ENCODE peak calls at places on chromosome 18, in six cellular contexts. One of them, this sample, is unnamed.

GRCh38 chr18:10166164-10166807 is 252.5 kb downstream of the VAPA start:
- DNase-seq in EL: no peak
- DNase-seq in cardiac septum: no peak
- DNase-seq in cardiac fibroblast: no peak
- DNase-seq in mesothelial cell of epicardium: no peak
- DNase-seq in HL-60: no peak
- DNase-seq in this sample: no peak

GRCh38 chr18:26487437-26487836 is 60.9 kb downstream of the KCTD1 start:
- DNase-seq in mesothelial cell of epicardium: no peak
- DNase-seq in cardiac fibroblast: peak
- DNase-seq in EL: peak
- DNase-seq in HL-60: no peak
- DNase-seq in cardiac septum: no peak
- DNase-seq in this sample: peak

GRCh38 chr18:11324956-11325873 is 175.8 kb upstream of the PIEZO2 start:
- DNase-seq in HL-60: no peak
- DNase-seq in EL: peak
- DNase-seq in cardiac fibroblast: peak
- DNase-seq in cardiac septum: no peak
- DNase-seq in mesothelial cell of epicardium: no peak
- DNase-seq in this sample: no peak

GRCh38 chr18:13381907-13382682 is 163.5 kb downstream of the LDLRAD4 start:
- DNase-seq in cardiac fibroblast: peak
- DNase-seq in HL-60: no peak
- DNase-seq in mesothelial cell of epicardium: no peak
- DNase-seq in EL: peak
- DNase-seq in cardiac septum: peak
- DNase-seq in this sample: no peak

GRCh38 chr18:58221060-58221725 is 177.2 kb downstream of the NEDD4L start:
- DNase-seq in HL-60: no peak
- DNase-seq in cardiac septum: no peak
- DNase-seq in EL: peak
- DNase-seq in mesothelial cell of epicardium: no peak
- DNase-seq in cardiac fibroblast: peak
- DNase-seq in this sample: no peak

GRCh38 chr18:49754866-49755265 is 58.5 kb downstream of the ACAA2 start:
- DNase-seq in mesothelial cell of epicardium: no peak
- DNase-seq in HL-60: no peak
- DNase-seq in cardiac fibroblast: peak
- DNase-seq in EL: no peak
- DNase-seq in cardiac septum: no peak
- DNase-seq in this sample: no peak

GRCh38 chr18:36819621-36820020 is 9.2 kb downstream of the TPGS2 start:
- DNase-seq in mesothelial cell of epicardium: no peak
- DNase-seq in EL: no peak
- DNase-seq in cardiac septum: no peak
- DNase-seq in cardiac fibroblast: no peak
- DNase-seq in HL-60: no peak
- DNase-seq in this sample: no peak

GRCh38 chr18:45521151-45521550 is 94.1 kb upstream of the SLC14A2 start:
- DNase-seq in EL: peak
- DNase-seq in cardiac septum: no peak
- DNase-seq in mesothelial cell of epicardium: no peak
- DNase-seq in HL-60: no peak
- DNase-seq in cardiac fibroblast: peak
- DNase-seq in this sample: no peak

GRCh38 chr18:58611471-58612131 is 17.3 kb downstream of the ALPK2 start:
- DNase-seq in cardiac septum: no peak
- DNase-seq in HL-60: no peak
- DNase-seq in cardiac fibroblast: no peak
- DNase-seq in EL: peak
- DNase-seq in mesothelial cell of epicardium: no peak
- DNase-seq in this sample: no peak

GRCh38 chr18:14999085-14999975 is 251.4 kb downstream of the ANKRD30B start:
- DNase-seq in HL-60: no peak
- DNase-seq in cardiac fibroblast: no peak
- DNase-seq in cardiac septum: no peak
- DNase-seq in mesothelial cell of epicardium: no peak
- DNase-seq in EL: no peak
- DNase-seq in this sample: no peak

GRCh38 chr18:3119401-3120323 is 100.1 kb downstream of the MYOM1 start:
- DNase-seq in EL: no peak
- DNase-seq in mesothelial cell of epicardium: no peak
- DNase-seq in cardiac septum: no peak
- DNase-seq in cardiac fibroblast: peak
- DNase-seq in HL-60: peak
- DNase-seq in this sample: no peak

GRCh38 chr18:78914586-78914935 is 65.1 kb upstream of the SALL3 start:
- DNase-seq in cardiac fibroblast: no peak
- DNase-seq in mesothelial cell of epicardium: no peak
- DNase-seq in EL: no peak
- DNase-seq in HL-60: no peak
- DNase-seq in cardiac septum: no peak
- DNase-seq in this sample: no peak

GRCh38 chr18:28439870-28440269 is 262.9 kb upstream of the CDH2 start:
- DNase-seq in mesothelial cell of epicardium: no peak
- DNase-seq in cardiac fibroblast: no peak
- DNase-seq in cardiac septum: no peak
- DNase-seq in EL: no peak
- DNase-seq in HL-60: no peak
- DNase-seq in this sample: no peak

GRCh38 chr18:62450175-62450545 is 72.7 kb upstream of the ZCCHC2 start:
- DNase-seq in mesothelial cell of epicardium: no peak
- DNase-seq in cardiac fibroblast: no peak
- DNase-seq in HL-60: no peak
- DNase-seq in cardiac septum: no peak
- DNase-seq in EL: no peak
- DNase-seq in this sample: no peak

GRCh38 chr18:36408606-36409005 is 111.1 kb downstream of the FHOD3 start:
- DNase-seq in mesothelial cell of epicardium: no peak
- DNase-seq in cardiac septum: no peak
- DNase-seq in cardiac fibroblast: no peak
- DNase-seq in EL: no peak
- DNase-seq in HL-60: no peak
- DNase-seq in this sample: no peak

GRCh38 chr18:76838182-76838581 is 15.8 kb downstream of the ZNF236 start:
- DNase-seq in cardiac fibroblast: no peak
- DNase-seq in mesothelial cell of epicardium: no peak
- DNase-seq in HL-60: no peak
- DNase-seq in EL: no peak
- DNase-seq in cardiac septum: no peak
- DNase-seq in this sample: no peak

GRCh38 chr18:76553715-76554603 is 58.9 kb upstream of the ZNF516 start:
- DNase-seq in EL: no peak
- DNase-seq in cardiac septum: no peak
- DNase-seq in cardiac fibroblast: peak
- DNase-seq in HL-60: peak
- DNase-seq in mesothelial cell of epicardium: no peak
- DNase-seq in this sample: no peak

GRCh38 chr18:2971741-2972552 is 41.0 kb downstream of the LPIN2 start:
- DNase-seq in cardiac septum: peak
- DNase-seq in mesothelial cell of epicardium: no peak
- DNase-seq in EL: no peak
- DNase-seq in cardiac fibroblast: peak
- DNase-seq in HL-60: peak
- DNase-seq in this sample: peak

GRCh38 chr18:50786851-50787250 is 33.0 kb downstream of the MRO start:
- DNase-seq in EL: peak
- DNase-seq in cardiac fibroblast: no peak
- DNase-seq in mesothelial cell of epicardium: no peak
- DNase-seq in HL-60: no peak
- DNase-seq in cardiac septum: no peak
- DNase-seq in this sample: no peak

GRCh38 chr18:71136487-71136886 is 847.6 kb downstream of the SOCS6 start:
- DNase-seq in mesothelial cell of epicardium: no peak
- DNase-seq in cardiac septum: no peak
- DNase-seq in HL-60: no peak
- DNase-seq in EL: no peak
- DNase-seq in cardiac fibroblast: no peak
- DNase-seq in this sample: no peak

GRCh38 chr18:42255908-42256765 is 301.1 kb downstream of the PIK3C3 start:
- DNase-seq in HL-60: no peak
- DNase-seq in EL: no peak
- DNase-seq in mesothelial cell of epicardium: no peak
- DNase-seq in cardiac septum: no peak
- DNase-seq in cardiac fibroblast: no peak
- DNase-seq in this sample: no peak

GRCh38 chr18:77271720-77272481 is 22.3 kb downstream of the GALR1 start:
- DNase-seq in cardiac fibroblast: peak
- DNase-seq in HL-60: no peak
- DNase-seq in cardiac septum: no peak
- DNase-seq in EL: no peak
- DNase-seq in mesothelial cell of epicardium: no peak
- DNase-seq in this sample: no peak

GRCh38 chr18:74856967-74857366 is 259.3 kb downstream of the ZNF407 start:
- DNase-seq in HL-60: no peak
- DNase-seq in mesothelial cell of epicardium: no peak
- DNase-seq in cardiac septum: no peak
- DNase-seq in cardiac fibroblast: no peak
- DNase-seq in EL: no peak
- DNase-seq in this sample: no peak

GRCh38 chr18:44592639-44593038 is 88.0 kb upstream of the SETBP1 start:
- DNase-seq in EL: peak
- DNase-seq in cardiac fibroblast: peak
- DNase-seq in mesothelial cell of epicardium: no peak
- DNase-seq in HL-60: no peak
- DNase-seq in cardiac septum: no peak
- DNase-seq in this sample: no peak

GRCh38 chr18:55390898-55391297 is 197.1 kb downstream of the TCF4 start:
- DNase-seq in cardiac septum: no peak
- DNase-seq in cardiac fibroblast: no peak
- DNase-seq in HL-60: no peak
- DNase-seq in mesothelial cell of epicardium: no peak
- DNase-seq in EL: peak
- DNase-seq in this sample: no peak

GRCh38 chr18:60905699-60906098 is 427.5 kb upstream of the CDH20 start:
- DNase-seq in cardiac fibroblast: no peak
- DNase-seq in HL-60: no peak
- DNase-seq in mesothelial cell of epicardium: no peak
- DNase-seq in cardiac septum: no peak
- DNase-seq in EL: no peak
- DNase-seq in this sample: no peak

GRCh38 chr18:55449412-55450140 is 138.4 kb downstream of the TCF4 start:
- DNase-seq in HL-60: no peak
- DNase-seq in EL: no peak
- DNase-seq in mesothelial cell of epicardium: no peak
- DNase-seq in cardiac septum: no peak
- DNase-seq in cardiac fibroblast: no peak
- DNase-seq in this sample: no peak